ENCODE peak calls at places on chromosomes 4 and X, in five cellular contexts. J is H1, E is HepG2, P is GM12878, F is K562. X is an unnamed sample. For H3K79me2, the result is how much of the 10 kb centered on the place peaks cover.

GRCh38 chr4:173478136-173478860 is 51.7 kb downstream of the HAND2 start:
- DNase-seq in E (no peak), F (no peak), P (no peak), J (no peak), X (no peak)

GRCh38 chr4:20506827-20507226 is 193.4 kb upstream of the PACRGL start:
- DNase-seq in F (no peak), E (no peak), P (no peak), J (no peak), X (no peak)

GRCh38 chrX:94775640-94776039 is 1101.6 kb downstream of the FAM133A start:
- DNase-seq in P (no peak), F (no peak), E (no peak), J (no peak), X (no peak)

GRCh38 chrX:24026403-24026801 is 584 bp downstream of the KLHL15 start:
- DNase-seq in P (no peak), J (no peak), E (no peak), F (no peak), X (no peak)

GRCh38 chr4:117135634-117136354 is 50.4 kb upstream of the TRAM1L1 start:
- DNase-seq in J (no peak), E (no peak), P (no peak), F (no peak), X (no peak)

GRCh38 chr4:177051473-177052060 is 258.1 kb upstream of the NEIL3 start:
- DNase-seq in P (no peak), J (peak), F (peak), E (peak), X (peak)

GRCh38 chr4:169807934-169808333 is 50.2 kb upstream of the HPF1 start:
- DNase-seq in J (no peak), E (no peak), P (no peak), F (no peak), X (no peak)

GRCh38 chr4:38976308-38976707 is 55.9 kb downstream of the TMEM156 start:
- DNase-seq in F (no peak), J (no peak), P (no peak), E (no peak), X (no peak)

GRCh38 chrX:120790552-120790951 is 85.1 kb downstream of the CT47B1 start:
- DNase-seq in F (no peak), E (no peak), P (no peak), J (no peak), X (no peak)

GRCh38 chrX:102345916-102346315 is 93.9 kb downstream of the NXF2B start:
- DNase-seq in E (peak), F (peak), J (peak), P (no peak), X (no peak)

GRCh38 chr4:16772366-16772850 is 126.0 kb downstream of the LDB2 start:
- DNase-seq in J (no peak), F (no peak), P (no peak), E (no peak), X (no peak)

GRCh38 chrX:18887821-18888205 is 96.1 kb downstream of the PHKA2 start:
- DNase-seq in P (no peak), E (no peak), F (no peak), J (no peak), X (no peak)

GRCh38 chrX:20252392-20253231 is 14.1 kb downstream of the RPS6KA3 start:
- DNase-seq in F (peak), P (no peak), E (peak), J (peak), X (peak)

GRCh38 chr4:19832388-19832787 is 419.3 kb upstream of the SLIT2 start:
- DNase-seq in P (no peak), E (no peak), F (no peak), J (no peak), X (no peak)

GRCh38 chr4:25879991-25880641 is 17.3 kb upstream of the SEL1L3 start:
- DNase-seq in J (no peak), P (no peak), E (no peak), F (no peak), X (no peak)

GRCh38 chrX:85379174-85379907 is at the start of gene POF1B:
- DNase-seq in E (no peak), J (no peak), P (peak), F (no peak), X (no peak)

GRCh38 chrX:51852096-51852495 is 41.3 kb upstream of the MAGED1 start:
- DNase-seq in P (no peak), J (no peak), F (no peak), E (no peak), X (no peak)

GRCh38 chr4:93199492-93199891 is 629.1 kb upstream of the ATOH1 start:
- DNase-seq in F (no peak), E (peak), P (no peak), J (no peak), X (peak)

GRCh38 chrX:25810202-25810601 is 327.9 kb upstream of the MAGEB18 start:
- DNase-seq in E (no peak), J (no peak), F (no peak), P (no peak), X (no peak)

GRCh38 chr4:7924570-7924969 is 15.1 kb downstream of the AFAP1 start:
- DNase-seq in E (no peak), P (no peak), J (no peak), F (no peak), X (no peak)

GRCh38 chr4:7926822-7927221 is 12.8 kb downstream of the AFAP1 start:
- DNase-seq in F (no peak), J (no peak), P (no peak), E (no peak), X (no peak)

GRCh38 chr4:7924163-7924562 is 15.5 kb downstream of the AFAP1 start:
- DNase-seq in F (no peak), P (no peak), E (peak), J (no peak), X (no peak)

GRCh38 chr4:7918981-7919380 is 20.7 kb downstream of the AFAP1 start:
- DNase-seq in F (no peak), E (no peak), J (no peak), P (no peak), X (no peak)

DNA sequence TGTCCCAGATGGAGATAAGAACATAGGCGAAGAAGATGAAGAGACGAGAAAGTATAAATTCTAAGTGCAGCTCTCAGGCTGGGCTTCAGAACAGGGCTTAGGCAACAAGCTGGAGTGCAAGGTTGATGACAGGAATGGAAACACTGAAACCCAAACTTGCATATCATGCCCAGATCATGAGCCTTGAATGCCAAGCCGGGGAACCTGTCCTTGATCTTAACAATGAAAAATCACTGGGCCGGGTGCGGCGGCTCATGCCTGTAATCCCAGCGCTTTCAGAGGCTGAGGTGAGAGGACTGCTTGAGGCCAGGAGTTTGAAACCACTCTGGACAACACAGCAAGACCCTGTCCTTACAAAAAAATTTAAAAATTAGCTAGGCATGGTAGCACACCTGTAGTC is 17.2 kb downstream of the AFAP1 start:
- DNase-seq in E (no peak), J (no peak), F (no peak), P (no peak), X (no peak)
- H3K79me2 ChIP-seq in E (under half), J (half or more), F (under half), P (under half), X (under half)

DNA sequence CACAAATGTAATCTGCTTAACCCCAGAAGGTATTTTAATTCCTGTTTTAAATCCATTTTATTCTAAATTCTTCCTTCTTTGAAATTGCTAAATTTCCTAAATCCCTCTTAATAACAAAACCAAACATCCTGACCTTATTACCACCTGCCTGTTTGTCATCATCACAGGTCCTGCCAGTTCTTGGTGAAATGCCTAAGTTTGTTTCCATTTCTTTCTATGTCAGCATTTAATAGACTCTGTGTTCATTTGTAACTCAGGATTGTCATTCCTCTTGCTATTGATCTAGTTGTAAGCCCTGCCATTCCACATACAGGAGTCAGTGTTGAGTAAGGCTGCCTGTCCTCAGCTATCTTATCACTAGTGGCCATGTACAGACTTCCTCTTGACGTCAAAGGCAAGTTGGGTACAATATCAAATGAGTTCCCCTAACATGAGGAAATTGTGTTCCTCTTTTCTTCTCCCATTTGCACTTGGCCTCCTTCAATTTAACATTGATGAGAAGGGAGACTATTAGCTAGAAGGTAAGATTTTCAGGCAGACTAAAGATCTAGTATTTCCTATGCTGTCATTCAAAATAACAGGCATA is 440.1 kb downstream of the AFF2 start:
- DNase-seq in P (no peak), F (no peak), E (no peak), J (no peak), X (no peak)
- TF ChIP-seq CEBPB in P (no peak), F (no peak), E (no peak), J (no peak), X (no peak)

GRCh38 chr4:159197260-159197884 is 94.5 kb downstream of the RAPGEF2 start:
- DNase-seq in F (no peak), P (no peak), E (no peak), J (no peak), X (no peak)
- H3K79me2 ChIP-seq in F (under half), P (under half), E (under half), J (under half), X (under half)

GRCh38 chr4:30256105-30256828 is 463.9 kb upstream of the PCDH7 start:
- DNase-seq in P (no peak), E (no peak), F (no peak), J (no peak), X (no peak)
- TF ChIP-seq CEBPB in P (no peak), E (no peak), F (no peak), J (no peak), X (no peak)

GRCh38 chr4:89285735-89286134 is 21.9 kb downstream of the GPRIN3 start:
- DNase-seq in J (no peak), P (no peak), F (no peak), E (no peak), X (no peak)

GRCh38 chr4:89290727-89291126 is 16.9 kb downstream of the GPRIN3 start:
- DNase-seq in F (no peak), J (no peak), P (no peak), E (no peak), X (no peak)

GRCh38 chr4:89288430-89288829 is 19.2 kb downstream of the GPRIN3 start:
- DNase-seq in P (no peak), E (no peak), J (no peak), F (no peak), X (no peak)

GRCh38 chr4:89287945-89288344 is 19.7 kb downstream of the GPRIN3 start:
- DNase-seq in E (no peak), F (no peak), J (no peak), P (no peak), X (no peak)

DNA sequence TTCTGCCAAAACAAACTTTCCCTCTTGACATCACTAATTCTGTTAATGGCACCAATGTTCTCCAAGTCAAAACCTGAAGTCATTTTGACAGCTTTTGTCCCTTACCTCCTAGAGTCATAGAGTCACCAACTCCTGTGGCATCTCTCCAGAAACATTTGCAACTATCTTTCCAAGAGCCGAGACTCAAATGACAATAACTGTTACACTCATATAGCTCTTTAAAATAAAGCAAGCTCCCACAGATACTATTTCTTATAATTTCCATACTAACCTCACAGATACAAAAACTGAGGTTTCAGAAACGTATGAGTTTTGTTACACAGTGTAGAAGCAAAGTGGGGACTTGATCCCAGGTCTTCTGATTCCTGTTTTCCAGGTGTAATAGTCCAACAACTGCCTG is 18.3 kb downstream of the GPRIN3 start:
- DNase-seq in F (no peak), J (no peak), P (no peak), E (no peak), X (no peak)
- H3K79me2 ChIP-seq in F (under half), J (under half), P (under half), E (under half), X (under half)

DNA sequence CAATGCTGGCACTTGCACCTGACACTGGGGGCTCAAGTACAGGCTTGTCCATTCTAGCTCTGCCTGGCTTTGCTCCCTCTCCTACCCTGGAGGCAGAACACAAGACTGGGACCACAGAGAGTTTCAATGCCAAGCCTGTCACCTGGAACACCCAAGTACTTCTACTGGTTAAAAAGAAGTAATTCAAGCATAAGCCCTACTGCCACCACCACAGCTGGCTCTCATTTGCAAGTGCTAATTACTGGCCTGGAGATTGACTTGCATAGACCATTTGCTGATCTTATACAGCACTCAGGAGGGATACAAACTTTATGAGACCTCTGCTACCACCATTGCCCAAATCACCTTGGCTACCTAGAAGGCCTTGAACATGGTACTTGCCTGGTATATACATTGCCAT is 1550.9 kb downstream of the C4orf33 start:
- DNase-seq in E (no peak), F (no peak), P (no peak), J (no peak), X (no peak)
- TF ChIP-seq CEBPB in E (no peak), F (no peak), P (no peak), J (no peak), X (no peak)

DNA sequence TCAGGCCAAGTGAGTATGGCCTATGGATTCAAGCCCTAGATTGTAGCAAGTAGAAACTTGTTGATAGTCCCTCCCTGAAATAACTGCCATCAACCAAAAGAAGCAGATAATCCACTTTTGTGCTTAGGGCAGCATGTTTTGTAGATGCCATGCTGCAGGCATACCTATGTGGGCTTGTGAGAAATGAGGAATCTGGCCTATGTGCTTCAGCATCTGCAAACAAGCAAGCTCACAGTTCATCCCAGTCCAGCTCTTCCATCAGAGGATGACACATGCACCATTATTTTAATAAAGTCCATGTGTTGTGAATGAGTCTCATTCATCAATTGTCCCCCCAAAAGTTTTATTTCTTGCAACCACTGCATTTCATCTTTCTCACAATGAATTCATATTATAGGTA is 421.9 kb upstream of the DIPK2B start:
- DNase-seq in J (no peak), P (no peak), E (no peak), F (no peak), X (no peak)
- H3K79me2 ChIP-seq in J (under half), P (under half), E (under half), F (under half), X (under half)

DNA sequence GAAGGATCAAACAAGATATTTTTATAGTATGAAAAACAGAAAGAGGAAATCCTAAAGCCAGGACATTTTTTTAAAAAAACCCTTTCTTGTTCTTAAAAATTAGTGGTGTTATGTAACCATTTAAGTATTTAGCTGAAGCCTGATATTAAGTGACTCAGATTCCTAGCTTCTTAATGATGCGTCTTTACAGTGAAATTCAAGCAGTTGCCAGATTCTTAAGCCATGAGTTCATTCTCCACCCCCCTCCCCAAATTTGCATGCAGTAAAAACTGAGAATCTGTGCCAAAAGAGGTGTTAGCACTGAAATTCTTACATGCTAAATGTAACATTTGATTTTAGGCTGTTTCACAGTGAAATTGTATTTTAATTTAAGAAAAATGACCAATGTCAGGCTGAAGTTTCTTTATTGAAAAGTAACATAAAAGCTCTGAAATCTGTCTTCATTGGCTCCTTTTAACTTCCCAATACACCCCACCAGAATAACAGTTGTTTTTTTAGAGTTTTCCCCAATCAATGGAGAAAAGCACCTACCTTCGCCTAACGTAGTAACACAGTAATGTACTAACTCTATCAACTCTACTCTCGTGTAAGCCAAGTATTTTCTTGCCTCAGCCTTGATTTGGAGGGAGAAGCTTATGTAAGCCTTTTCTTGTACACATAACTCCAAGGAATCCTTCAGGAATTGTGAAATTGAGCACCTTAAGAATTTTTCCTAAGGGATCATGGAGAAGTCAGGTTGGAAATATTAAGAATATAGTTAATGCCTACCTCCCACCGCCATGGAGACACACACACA is 181.0 kb downstream of the RAPGEF2 start:
- DNase-seq in E (no peak), F (no peak), P (no peak), J (no peak), X (no peak)
- TF ChIP-seq CEBPB in E (no peak), F (no peak), P (no peak), J (no peak), X (no peak)

GRCh38 chr4:185470503-185471195 is 884 bp downstream of the CCDC110 start:
- DNase-seq in E (peak), F (peak), P (no peak), J (peak), X (peak)
- H3K79me2 ChIP-seq in E (under half), F (under half), P (under half), J (under half), X (under half)